ENCODE peak calls at places on chromosomes 3 and 15, in five cellular contexts. B is SK-N-SH, T is heart right ventricle, V is adrenal gland, D is cardiac muscle cell. S is an unnamed sample.
A peak's percentile ranks its signal among the peaks of the same experiment; 100 is the strongest.

GRCh38 chr3:98786364-98786930 is 23.3 kb downstream of the ST3GAL6 start:
- DNase-seq in V (no peak), D (peak; percentile 64), T (no peak), B (no peak), S (no peak)

GRCh38 chr15:80999623-81000036 is 1.1 kb upstream of the TLNRD1 start:
- DNase-seq in B (no peak), T (no peak), V (no peak), D (no peak), S (peak; percentile 85)

GRCh38 chr3:10242182-10243065 is 5.8 kb upstream of the TATDN2 start:
- DNase-seq in V (no peak), B (no peak), T (peak; percentile 31), D (peak; percentile 82), S (peak; percentile 54)

GRCh38 chr15:51799174-51799907 is 30.1 kb upstream of the TMOD3 start:
- DNase-seq in V (no peak), T (no peak), B (peak; percentile 59), D (no peak), S (no peak)

GRCh38 chr15:83899670-83900069 is 245.7 kb downstream of the ADAMTSL3 start:
- DNase-seq in B (no peak), T (no peak), D (no peak), V (no peak), S (no peak)

GRCh38 chr3:59796486-59796885 is 746.7 kb upstream of the CFAP20DC start:
- DNase-seq in D (no peak), T (no peak), V (no peak), B (no peak), S (no peak)

GRCh38 chr3:13872451-13872850 is 7.4 kb downstream of the WNT7A start:
- DNase-seq in D (no peak), V (no peak), T (no peak), B (no peak), S (no peak)

GRCh38 chr15:38588672-38589071 is 24.1 kb upstream of the RASGRP1 start:
- DNase-seq in V (no peak), B (no peak), D (peak; percentile 10), T (no peak), S (no peak)

GRCh38 chr15:43520138-43520537 is 2.7 kb downstream of the MAP1A start:
- DNase-seq in V (peak; percentile 25), B (no peak), T (no peak), D (no peak), S (no peak)

DNA sequence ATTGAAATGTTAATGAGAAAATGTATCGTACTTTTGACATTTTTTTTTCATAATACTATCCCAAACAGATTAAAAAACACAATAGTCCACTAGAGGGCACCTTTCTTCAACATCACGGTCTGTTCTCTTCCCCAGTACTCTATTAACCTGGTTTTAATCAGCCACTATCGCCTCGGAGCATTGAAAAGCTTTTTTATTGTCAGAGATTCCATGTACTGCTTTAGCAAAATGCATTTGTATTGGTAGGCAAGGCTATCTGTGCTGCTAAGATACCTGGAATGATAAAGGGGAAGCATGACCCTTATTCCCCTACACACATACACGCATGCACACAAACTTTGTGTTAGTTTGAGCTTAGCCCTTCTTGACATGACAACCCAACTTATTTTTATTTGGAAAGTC is 160.1 kb upstream of the IL12A start:
- DNase-seq in V (no peak), D (peak; percentile 73), T (no peak), B (peak; percentile 74), S (no peak)
- H3K4me3 ChIP-seq in V (no peak overlapping the region), D (no peak overlapping the region), T (no peak overlapping the region), B (no peak overlapping the region), S (no peak overlapping the region)

DNA sequence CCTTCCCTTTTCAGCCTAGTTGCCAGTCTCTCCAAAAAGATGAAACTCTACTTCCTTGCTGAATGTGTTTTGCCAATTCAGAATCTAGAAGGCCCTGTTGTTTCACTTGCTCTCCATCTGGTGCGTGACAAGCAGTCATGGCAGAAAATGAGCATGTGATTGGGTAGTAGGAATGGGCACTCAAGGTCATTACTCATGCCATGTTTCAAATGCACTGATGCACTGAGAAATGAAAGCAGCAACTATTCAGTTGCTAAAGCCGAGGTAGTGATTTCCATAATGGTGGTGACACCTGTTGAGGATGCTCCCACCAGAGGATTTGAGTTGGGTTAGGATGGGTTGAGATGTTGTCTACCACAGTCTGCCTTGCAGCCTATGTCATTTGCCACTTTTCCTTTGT is 12.7 kb downstream of the ZBTB38 start:
- DNase-seq in V (no peak), B (no peak), D (no peak), T (no peak), S (no peak)
- H3K4me1 ChIP-seq in V (peaks cover 14% of the 10 kb centered on the region), B (peaks cover 2% of the 10 kb centered on the region), D (no peaks in the 10 kb centered on the region), T (peaks cover 22% of the 10 kb centered on the region), S (peaks cover 9% of the 10 kb centered on the region)

GRCh38 chr3:69354948-69355347 is 30.9 kb downstream of the FRMD4B start:
- DNase-seq in V (no peak), D (no peak), T (no peak), B (no peak), S (no peak)

GRCh38 chr3:69359916-69360315 is 26.0 kb downstream of the FRMD4B start:
- DNase-seq in B (no peak), D (no peak), V (no peak), T (no peak), S (no peak)

GRCh38 chr3:69357196-69357595 is 28.7 kb downstream of the FRMD4B start:
- DNase-seq in V (no peak), B (no peak), T (no peak), D (no peak), S (no peak)

GRCh38 chr3:69360690-69361089 is 25.2 kb downstream of the FRMD4B start:
- DNase-seq in B (no peak), D (no peak), T (no peak), V (no peak), S (no peak)

DNA sequence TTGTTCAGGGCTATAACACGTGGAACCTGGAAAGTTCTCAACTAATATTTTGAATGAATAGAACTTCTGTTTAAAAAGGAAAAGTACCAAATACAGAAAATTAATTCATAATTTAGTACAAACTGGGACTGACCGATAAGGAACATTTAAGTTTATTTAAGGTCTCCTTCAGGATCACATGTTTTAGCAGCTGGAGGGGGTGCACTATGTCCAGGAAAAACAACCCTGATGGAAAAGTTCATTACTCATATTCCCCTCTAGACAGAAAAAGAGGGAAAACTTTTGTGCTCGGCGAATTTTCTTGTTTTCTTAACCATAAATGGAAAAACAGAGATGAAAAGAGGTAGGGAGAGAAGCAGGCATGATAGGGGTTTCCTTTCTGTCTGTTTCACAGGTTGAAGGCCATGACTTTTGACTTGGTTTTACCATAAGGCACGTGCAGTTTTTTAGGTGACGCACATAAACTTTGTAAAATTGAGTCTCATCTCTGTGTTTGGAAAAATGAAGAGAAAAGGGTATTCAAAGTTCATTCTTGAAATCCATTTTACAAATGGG is 26.5 kb downstream of the FRMD4B start:
- DNase-seq in D (no peak), T (peak; percentile 18), B (no peak), V (no peak), S (no peak)
- H3K4me3 ChIP-seq in D (no peak overlapping the region), T (no peak overlapping the region), B (no peak overlapping the region), V (no peak overlapping the region), S (no peak overlapping the region)

DNA sequence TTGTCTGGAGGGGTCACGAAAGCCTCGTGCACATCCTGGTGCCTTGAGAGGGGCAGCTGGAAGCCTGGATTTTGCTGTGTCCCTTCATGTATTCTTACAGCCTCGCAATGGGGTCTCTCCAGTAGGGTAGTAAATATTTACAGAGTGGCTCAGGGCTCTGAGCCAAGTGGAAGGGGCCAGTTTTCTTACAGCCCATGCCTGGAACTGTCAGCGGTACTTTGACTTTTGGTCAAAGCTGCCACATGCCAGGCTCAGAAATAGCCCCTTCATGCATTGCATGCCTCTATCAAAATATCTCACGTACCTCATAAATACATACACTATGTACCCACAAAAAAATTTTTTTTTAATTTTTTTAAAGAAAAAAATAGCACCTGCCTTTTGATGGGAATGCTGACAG is 119.2 kb downstream of the OSBPL10 start:
- DNase-seq in V (no peak), B (no peak), D (no peak), T (no peak), S (no peak)
- H3K4me1 ChIP-seq in V (no peaks in the 10 kb centered on the region), B (no peaks in the 10 kb centered on the region), D (no peaks in the 10 kb centered on the region), T (no peaks in the 10 kb centered on the region), S (no peaks in the 10 kb centered on the region)

DNA sequence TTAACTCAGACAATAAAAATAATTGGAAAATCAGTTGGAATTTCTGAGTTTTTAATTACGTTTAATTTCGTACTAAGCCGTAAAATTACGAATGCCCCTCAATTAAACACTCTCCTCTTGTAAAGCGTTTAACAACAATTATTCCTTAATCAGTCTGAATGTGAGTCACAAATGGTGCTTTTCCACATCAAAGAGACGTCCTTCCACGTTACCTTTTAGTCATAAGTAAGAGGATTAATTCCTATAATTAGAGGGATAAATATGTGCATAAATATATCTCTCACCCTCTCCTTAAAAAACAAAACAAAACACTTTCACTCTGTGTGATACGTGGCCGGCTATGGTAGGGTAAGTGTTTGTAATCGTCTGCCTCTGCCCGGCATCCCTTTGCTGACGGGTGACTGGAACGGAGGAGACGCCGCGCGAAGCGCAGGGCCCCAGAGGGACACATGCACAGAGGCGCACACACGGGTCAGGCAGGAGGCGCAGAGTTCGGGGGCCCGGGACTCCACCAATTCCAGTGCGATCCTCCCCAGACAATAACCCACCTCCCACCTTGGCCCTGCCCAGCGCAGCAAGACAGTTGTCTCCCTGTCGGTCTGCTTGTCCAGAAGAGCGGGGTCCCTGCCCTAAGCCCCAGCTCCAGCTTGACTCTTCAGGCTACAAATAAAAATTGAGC is 9.7 kb upstream of the MEIS2 start:
- DNase-seq in V (peak; percentile 89), D (peak; percentile 82), T (peak; percentile 55), B (peak; percentile 51), S (no peak)
- H3K4me3 ChIP-seq in V (no peak overlapping the region), D (peak overlapping the region; percentile 98), T (peak overlapping the region; percentile 24), B (peak overlapping the region; percentile 74), S (peak overlapping the region; percentile 36)

GRCh38 chr3:51680663-51681230 is 9.7 kb downstream of the TEX264 start:
- DNase-seq in B (no peak), D (no peak), T (no peak), V (no peak), S (no peak)

GRCh38 chr3:51682079-51682478 is 11.0 kb downstream of the TEX264 start:
- DNase-seq in V (peak; percentile 95), D (peak; percentile 88), B (peak; percentile 92), T (peak; percentile 81), S (peak; percentile 74)

GRCh38 chr3:51680196-51680595 is 9.1 kb downstream of the TEX264 start:
- DNase-seq in D (no peak), B (no peak), V (no peak), T (no peak), S (no peak)

GRCh38 chr3:51682526-51682925 is 11.5 kb downstream of the TEX264 start:
- DNase-seq in D (no peak), T (no peak), V (no peak), B (no peak), S (no peak)

GRCh38 chr3:51681453-51681852 is 10.4 kb downstream of the TEX264 start:
- DNase-seq in B (no peak), V (no peak), T (peak; percentile 51), D (peak; percentile 48), S (peak; percentile 64)
- H3K4me1 ChIP-seq in B (peaks cover 11% of the 10 kb centered on the region), V (peaks cover 46% of the 10 kb centered on the region), T (peaks cover 90% of the 10 kb centered on the region), D (peaks cover 39% of the 10 kb centered on the region), S (peaks cover 24% of the 10 kb centered on the region)

DNA sequence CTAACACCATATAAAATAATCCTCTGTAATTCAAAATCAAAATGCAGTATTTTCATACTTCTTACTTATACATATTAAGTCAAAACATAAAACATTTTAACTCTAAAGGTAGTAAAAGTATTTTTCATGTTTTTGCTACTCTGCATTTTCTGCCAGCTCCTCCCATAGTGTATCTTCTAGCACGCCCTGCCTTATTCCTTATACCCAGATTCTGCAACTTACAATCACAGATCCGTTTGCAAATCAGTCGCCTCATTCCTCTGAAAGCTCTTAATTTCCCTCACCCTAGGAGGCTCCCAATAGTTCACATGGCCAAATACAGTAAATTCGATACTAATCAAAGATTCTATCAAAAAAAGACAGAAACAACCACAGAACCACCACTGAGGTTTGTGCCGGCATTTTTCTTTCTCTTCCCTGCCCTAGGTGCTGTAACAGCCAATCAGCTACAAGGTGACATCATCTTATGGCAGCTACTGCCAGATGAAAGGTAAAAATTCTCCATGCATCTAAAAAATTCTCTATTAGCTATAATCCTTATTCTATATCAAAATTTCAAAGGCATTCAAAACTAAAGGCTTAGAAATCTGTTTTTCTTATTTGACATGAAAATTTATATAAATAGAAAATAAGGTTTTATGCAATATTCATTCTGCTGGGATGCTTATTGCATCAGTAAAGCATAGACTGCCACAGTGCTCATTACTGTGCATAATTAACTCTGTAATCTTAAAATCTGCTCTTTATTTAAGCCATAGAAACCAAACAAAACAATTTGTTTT is 72.8 kb downstream of the CLASP2 start:
- DNase-seq in D (peak; percentile 54), V (no peak), B (peak; percentile 58), T (no peak), S (no peak)
- H3K4me3 ChIP-seq in D (no peak overlapping the region), V (no peak overlapping the region), B (peak overlapping the region; percentile 52), T (peak overlapping the region; percentile 9), S (peak overlapping the region; percentile 12)